ENCODE peak calls at places on chromosomes 2 and 18, in eight cellular contexts. I is activated gamma-delta T cell treated with Interleukin-2 at 50 U/mL for 16 hours, N is H4, Z is pancreas, S is activated T-helper 1 cell treated with Interleukin-2 at 50 U/mL for 16 hours, T is Calu3, W is stomach, Q is cardiac fibroblast. O is an unnamed sample.
A peak's percentile ranks its signal among the peaks of the same experiment; 100 is the strongest.

GRCh38 chr18:76977108-76977621 is 154.8 kb downstream of the ZNF236 start:
- DNase-seq in I (no peak), N (no peak), Z (no peak), S (no peak), T (no peak), W (peak; percentile 74), Q (peak; percentile 4), O (no peak)

GRCh38 chr2:199484927-199485326 is 27.2 kb upstream of the SATB2 start:
- DNase-seq in I (no peak), N (peak; percentile 29), Z (no peak), S (no peak), T (peak; percentile 19), W (no peak), Q (no peak), O (no peak)

GRCh38 chr2:97011977-97012569 is 25.7 kb upstream of the FAM178B start:
- DNase-seq in I (peak; percentile 21), N (peak; percentile 69), Z (peak; percentile 26), S (no peak), T (peak; percentile 14), W (no peak), Q (peak; percentile 82), O (peak; percentile 37)

GRCh38 chr2:201698588-201699226 is at the start of gene MPP4:
- DNase-seq in I (no peak), N (no peak), Z (no peak), S (no peak), T (no peak), W (no peak), Q (peak; percentile 26), O (no peak)

GRCh38 chr2:206062724-206063123 is 23.2 kb downstream of the INO80D start:
- DNase-seq in I (no peak), N (no peak), Z (no peak), S (no peak), T (no peak), W (no peak), Q (no peak), O (no peak)

GRCh38 chr2:202387608-202388342 is 11.6 kb downstream of the BMPR2 start:
- DNase-seq in I (no peak), N (no peak), Z (no peak), S (no peak), T (no peak), W (no peak), Q (peak; percentile 64), O (no peak)

GRCh38 chr2:226995625-226996041 is 159.8 kb downstream of the RHBDD1 start:
- DNase-seq in I (no peak), N (peak; percentile 52), Z (no peak), S (no peak), T (no peak), W (no peak), Q (peak; percentile 76), O (no peak)

GRCh38 chr18:27954226-27954625 is 222.7 kb downstream of the CDH2 start:
- DNase-seq in I (no peak), N (no peak), Z (no peak), S (no peak), T (no peak), W (no peak), Q (peak; percentile 78), O (no peak)

GRCh38 chr18:6401687-6402086 is 13.0 kb downstream of the L3MBTL4 start:
- DNase-seq in I (no peak), N (no peak), Z (no peak), S (no peak), T (no peak), W (no peak), Q (no peak), O (no peak)

GRCh38 chr2:127122351-127123027 is 15.5 kb upstream of the BIN1 start:
- DNase-seq in I (no peak), N (no peak), Z (no peak), S (no peak), T (no peak), W (no peak), Q (no peak), O (no peak)

GRCh38 chr18:79511271-79511670 is 115.5 kb downstream of the NFATC1 start:
- DNase-seq in I (peak; percentile 2), N (no peak), Z (no peak), S (no peak), T (no peak), W (peak; percentile 18), Q (no peak), O (no peak)